ENCODE peak calls at places on chromosomes 13 and 19, in four cellular contexts. One of them, this sample, is unnamed.

GRCh38 chr19:8552810-8553209 is 24.4 kb downstream of the MYO1F start:
- DNase-seq in HFF-Myc: no peak
- DNase-seq in AG04450: no peak
- DNase-seq in aorta: no peak
- DNase-seq in this sample: peak; percentile 18

GRCh38 chr13:76723551-76724232 is 162.5 kb downstream of the KCTD12 start:
- DNase-seq in AG04450: peak; percentile 54
- DNase-seq in aorta: peak; percentile 61
- DNase-seq in HFF-Myc: peak; percentile 62
- DNase-seq in this sample: no peak

GRCh38 chr13:112182251-112182650 is 115.3 kb downstream of the SOX1 start:
- DNase-seq in AG04450: no peak
- DNase-seq in HFF-Myc: no peak
- DNase-seq in aorta: no peak
- DNase-seq in this sample: no peak

GRCh38 chr19:39754544-39754943 is 16.7 kb upstream of the CLC start:
- DNase-seq in HFF-Myc: no peak
- DNase-seq in AG04450: no peak
- DNase-seq in aorta: no peak
- DNase-seq in this sample: no peak

GRCh38 chr19:50328257-50329145 is 676 bp downstream of the KCNC3 start:
- DNase-seq in AG04450: no peak
- DNase-seq in aorta: no peak
- DNase-seq in HFF-Myc: no peak
- DNase-seq in this sample: no peak

GRCh38 chr13:111901301-111901905 is 165.5 kb upstream of the SOX1 start:
- DNase-seq in aorta: no peak
- DNase-seq in AG04450: no peak
- DNase-seq in HFF-Myc: no peak
- DNase-seq in this sample: no peak

GRCh38 chr13:99257291-99257690 is 888 bp downstream of the GPR18 start:
- DNase-seq in aorta: no peak
- DNase-seq in HFF-Myc: no peak
- DNase-seq in AG04450: no peak
- DNase-seq in this sample: no peak

GRCh38 chr13:73880365-73880764 is 253.8 kb downstream of the KLF12 start:
- DNase-seq in aorta: no peak
- DNase-seq in HFF-Myc: no peak
- DNase-seq in AG04450: no peak
- DNase-seq in this sample: peak; percentile 27

GRCh38 chr19:16229322-16229641 is 31.6 kb downstream of the AP1M1 start:
- DNase-seq in AG04450: no peak
- DNase-seq in HFF-Myc: no peak
- DNase-seq in aorta: no peak
- DNase-seq in this sample: no peak

GRCh38 chr13:22198656-22199217 is 527.9 kb downstream of the FGF9 start:
- DNase-seq in HFF-Myc: no peak
- DNase-seq in aorta: no peak
- DNase-seq in AG04450: no peak
- DNase-seq in this sample: no peak

GRCh38 chr13:52454459-52454824 is 836 bp upstream of the CKAP2 start:
- DNase-seq in HFF-Myc: no peak
- DNase-seq in aorta: no peak
- DNase-seq in AG04450: no peak
- DNase-seq in this sample: no peak

GRCh38 chr13:48571121-48571901 is 38.4 kb upstream of the RCBTB2 start:
- DNase-seq in aorta: no peak
- DNase-seq in AG04450: peak; percentile 56
- DNase-seq in HFF-Myc: peak; percentile 25
- DNase-seq in this sample: no peak